ENCODE peak calls at places on chromosome 9, in four cellular contexts. W is tibial nerve, R is upper lobe of left lung, I is A549. Y is an unnamed sample.

GRCh38 chr9:75889977-75890540 is 414 bp upstream of the PCSK5 start:
- DNase-seq in I (peak; percentile 58), R (peak; percentile 31), W (no peak), Y (peak; percentile 25)

GRCh38 chr9:134209731-134210311 is 45.5 kb upstream of the RNU6ATAC start:
- DNase-seq in I (no peak), W (no peak), R (no peak), Y (no peak)

GRCh38 chr9:88678431-88678830 is 143.5 kb downstream of the NXNL2 start:
- DNase-seq in I (no peak), W (no peak), R (no peak), Y (no peak)

GRCh38 chr9:135103931-135104639 is 16.6 kb downstream of the OLFM1 start:
- DNase-seq in W (no peak), R (no peak), I (no peak), Y (no peak)

GRCh38 chr9:129624947-129625346 is 1.0 kb upstream of the NTMT1 start:
- DNase-seq in I (no peak), R (no peak), W (no peak), Y (peak; percentile 26)

GRCh38 chr9:134929560-134930158 is 11.9 kb upstream of the FCN1 start:
- DNase-seq in R (no peak), I (no peak), W (no peak), Y (no peak)

GRCh38 chr9:128344931-128345605 is 4.7 kb downstream of the SLC27A4 start:
- DNase-seq in R (no peak), W (no peak), I (no peak), Y (no peak)

GRCh38 chr9:99605016-99605743 is 216.5 kb upstream of the NR4A3 start:
- DNase-seq in I (no peak), R (no peak), W (no peak), Y (no peak)

GRCh38 chr9:29640507-29640906 is 2067.2 kb upstream of the C9orf72 start:
- DNase-seq in W (no peak), R (no peak), I (no peak), Y (no peak)

GRCh38 chr9:29564564-29564963 is 1991.3 kb upstream of the C9orf72 start:
- DNase-seq in I (no peak), W (no peak), R (no peak), Y (no peak)

DNA sequence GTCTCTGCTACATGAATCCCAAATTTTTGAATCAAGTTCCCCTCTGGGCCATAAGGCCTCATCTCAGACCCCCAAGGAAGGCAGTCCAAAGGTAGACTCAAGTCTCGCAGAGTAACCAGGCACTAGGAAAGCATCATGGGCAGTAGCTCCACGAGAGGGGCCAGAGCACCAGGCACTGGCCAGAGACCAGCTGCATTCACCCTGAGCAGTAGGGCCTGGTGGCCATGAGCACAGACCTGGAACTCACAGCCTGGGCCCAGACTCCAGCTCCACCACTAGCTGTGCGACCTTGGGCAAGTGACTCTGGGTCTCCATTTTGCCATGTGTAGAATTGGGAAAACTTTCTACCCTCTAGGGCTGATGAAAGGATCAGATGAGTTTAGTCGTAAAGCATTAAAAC is 28.5 kb downstream of the NANS start:
- DNase-seq in R (no peak), W (no peak), I (no peak), Y (no peak)
- TF ChIP-seq POLR2A in R (no peak), W (no peak), I (no peak), Y (no peak)

DNA sequence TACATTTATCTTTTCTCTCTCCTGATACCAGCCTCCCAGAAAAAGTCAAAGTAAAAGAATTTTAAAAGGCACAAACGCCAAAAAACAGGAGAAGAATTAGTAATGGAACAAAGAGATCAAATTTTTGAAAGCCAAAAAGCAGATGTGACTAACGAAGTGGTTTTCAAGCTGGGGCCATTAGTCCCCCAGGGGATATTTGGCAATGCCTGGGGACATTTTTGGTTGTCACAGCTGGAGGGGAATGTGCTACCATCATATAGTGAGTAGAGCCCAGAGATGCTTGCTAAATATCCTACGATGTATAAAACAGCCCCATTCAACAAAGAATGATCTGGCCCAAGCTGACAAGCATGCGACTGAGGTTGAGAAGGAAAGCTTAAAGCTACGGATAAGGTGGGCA is 269.2 kb downstream of the DENND1A start:
- DNase-seq in W (no peak), R (no peak), I (no peak), Y (no peak)
- TF ChIP-seq POLR2A in W (no peak), R (no peak), I (no peak), Y (no peak)

GRCh38 chr9:120385606-120386389 is 194.2 kb downstream of the CDK5RAP2 start:
- DNase-seq in I (no peak), R (peak; percentile 8), W (no peak), Y (no peak)

GRCh38 chr9:120382453-120382852 is 197.5 kb downstream of the CDK5RAP2 start:
- DNase-seq in I (no peak), W (no peak), R (peak; percentile 14), Y (no peak)

GRCh38 chr9:120384925-120385272 is 195.1 kb downstream of the CDK5RAP2 start:
- DNase-seq in I (no peak), W (no peak), R (peak; percentile 20), Y (no peak)

GRCh38 chr9:120383611-120383998 is 196.4 kb downstream of the CDK5RAP2 start:
- DNase-seq in R (peak; percentile 19), I (no peak), W (no peak), Y (no peak)

GRCh38 chr9:120383999-120384924 is 195.7 kb downstream of the CDK5RAP2 start:
- DNase-seq in R (peak; percentile 19), I (no peak), W (no peak), Y (no peak)
- TF ChIP-seq POLR2A in R (no peak), I (no peak), W (no peak), Y (no peak)

GRCh38 chr9:132407196-132407595 is 556 bp upstream of the TTF1 start:
- DNase-seq in W (no peak), R (no peak), I (no peak), Y (no peak)

GRCh38 chr9:132409828-132410528 is at the start of gene CFAP77:
- DNase-seq in I (peak; percentile 38), R (peak; percentile 24), W (no peak), Y (peak; percentile 71)

GRCh38 chr9:132404228-132404881 is 2.3 kb downstream of the TTF1 start:
- DNase-seq in R (no peak), W (no peak), I (no peak), Y (no peak)

GRCh38 chr9:132408521-132408920 is 1.5 kb upstream of the CFAP77 start:
- DNase-seq in R (no peak), I (no peak), W (no peak), Y (peak; percentile 51)

GRCh38 chr9:132406554-132407122 is at the start of gene TTF1:
- DNase-seq in I (peak; percentile 92), R (peak; percentile 88), W (peak; percentile 67), Y (peak; percentile 95)
- TF ChIP-seq POLR2A in I (peak; percentile 69), R (peak; percentile 40), W (no peak), Y (peak; percentile 79)

GRCh38 chr9:137190315-137190853 is 1.9 kb downstream of the SSNA1 start:
- DNase-seq in I (no peak), W (no peak), R (no peak), Y (no peak)

GRCh38 chr9:137188086-137188489 is 272 bp downstream of the ANAPC2 start:
- DNase-seq in I (no peak), W (no peak), R (no peak), Y (no peak)

GRCh38 chr9:137189297-137190295 is 1.1 kb downstream of the SSNA1 start:
- DNase-seq in R (no peak), I (no peak), W (no peak), Y (no peak)

GRCh38 chr9:137187386-137187785 is 974 bp downstream of the ANAPC2 start:
- DNase-seq in I (no peak), R (no peak), W (no peak), Y (no peak)

GRCh38 chr9:137188490-137189296 is at the start of the genes ANAPC2 and SSNA1:
- DNase-seq in W (peak; percentile 85), R (peak; percentile 94), I (peak; percentile 96), Y (peak; percentile 99)
- TF ChIP-seq POLR2A in W (peak; percentile 76), R (peak; percentile 90), I (peak; percentile 65), Y (peak; percentile 94)

DNA sequence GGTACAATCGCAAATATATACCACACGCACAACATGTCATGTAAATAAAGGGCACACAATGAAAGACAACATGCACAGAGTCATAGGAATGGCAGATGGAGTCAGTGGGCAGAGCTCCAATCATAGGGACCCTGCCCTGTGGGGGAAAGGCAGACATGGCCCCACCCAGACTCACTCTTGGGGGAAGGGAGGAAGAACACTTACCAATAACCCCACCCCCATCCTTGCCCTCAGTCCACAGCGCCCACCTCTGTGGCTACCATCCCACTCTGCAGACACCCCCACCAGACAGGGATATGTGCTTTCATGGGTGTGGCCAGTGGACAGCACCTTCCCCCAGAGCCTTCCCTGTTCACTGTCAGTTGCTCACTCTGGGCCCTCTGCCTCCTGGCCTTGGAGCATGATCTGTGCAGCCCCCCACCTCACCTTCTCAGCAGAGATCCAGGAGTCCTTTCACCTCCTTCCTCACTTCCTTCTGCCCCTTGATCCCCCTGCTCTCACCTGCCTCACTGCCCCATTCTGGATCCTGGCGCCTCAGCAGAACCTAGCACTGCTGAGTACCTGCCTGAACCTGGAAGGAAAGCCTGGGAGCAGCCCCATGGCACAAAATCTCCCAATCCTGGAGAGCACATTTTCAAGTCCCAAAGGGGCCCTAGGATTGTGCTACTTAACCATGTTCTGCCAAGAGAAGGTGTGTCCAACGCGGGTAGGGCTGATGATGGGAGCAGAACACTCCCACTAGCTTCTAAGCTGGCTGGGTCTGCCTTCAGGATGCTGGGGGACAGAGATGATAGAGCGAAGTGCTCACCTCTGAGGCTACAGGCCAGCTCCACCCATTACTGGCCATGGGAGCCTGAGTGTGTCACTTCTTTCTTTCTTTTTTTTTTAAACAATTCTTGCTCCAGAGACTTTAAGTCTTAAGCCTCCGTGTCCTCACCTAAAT is 1.5 kb upstream of the PHF19 start:
- DNase-seq in W (no peak), I (no peak), R (no peak), Y (peak; percentile 52)
- TF ChIP-seq POLR2A in W (no peak), I (no peak), R (no peak), Y (no peak)

Y was measured in erythroblast.